ENCODE peak calls at places on chromosomes 13 and 19, in six cellular contexts. D is cardiac muscle cell, V is Peyer's patch, E is small intestine, B is A673, N is breast epithelium. Y is an unnamed sample.
A peak's percentile ranks its signal among the peaks of the same experiment; 100 is the strongest.

GRCh38 chr19:30085394-30085793 is 143.4 kb downstream of the URI1 start:
- DNase-seq in D (peak; percentile 11), V (no peak), E (peak; percentile 9), B (peak; percentile 24), N (no peak), Y (no peak)

GRCh38 chr13:30074955-30075614 is 224.7 kb upstream of the UBL3 start:
- DNase-seq in D (no peak), V (no peak), E (no peak), B (no peak), N (no peak), Y (no peak)

GRCh38 chr13:83057119-83057518 is 825.2 kb downstream of the SLITRK1 start:
- DNase-seq in D (no peak), V (no peak), E (no peak), B (no peak), N (no peak), Y (no peak)

GRCh38 chr19:53992211-53992610 is 774 bp downstream of the CACNG6 start:
- DNase-seq in D (no peak), V (no peak), E (no peak), B (no peak), N (no peak), Y (no peak)

GRCh38 chr19:1289395-1290244 is 3.9 kb downstream of the EFNA2 start:
- DNase-seq in D (no peak), V (no peak), E (no peak), B (no peak), N (no peak), Y (no peak)

GRCh38 chr19:10346509-10346908 is 7.1 kb upstream of the ICAM3 start:
- DNase-seq in D (peak; percentile 56), V (no peak), E (no peak), B (no peak), N (no peak), Y (peak; percentile 58)

GRCh38 chr19:39864118-39864517 is 17.9 kb upstream of the FBL start:
- DNase-seq in D (peak; percentile 11), V (no peak), E (no peak), B (no peak), N (no peak), Y (no peak)

GRCh38 chr13:32135655-32136054 is 104.1 kb downstream of the FRY start:
- DNase-seq in D (no peak), V (no peak), E (no peak), B (no peak), N (no peak), Y (no peak)

GRCh38 chr19:16722591-16722990 is 2.9 kb downstream of the NWD1 start:
- DNase-seq in D (no peak), V (no peak), E (no peak), B (no peak), N (no peak), Y (no peak)

GRCh38 chr13:90551253-90551652 is 796.2 kb upstream of the MIR17HG start:
- DNase-seq in D (no peak), V (no peak), E (no peak), B (no peak), N (no peak), Y (no peak)

GRCh38 chr19:13277104-13277809 is 127.0 kb downstream of the IER2 start:
- DNase-seq in D (peak; percentile 82), V (peak; percentile 57), E (peak; percentile 81), B (peak; percentile 91), N (no peak), Y (peak; percentile 48)

GRCh38 chr13:113786262-113786841 is 27.3 kb downstream of the TMEM255B start:
- DNase-seq in D (peak; percentile 53), V (no peak), E (no peak), B (no peak), N (no peak), Y (no peak)

GRCh38 chr13:57918913-57919312 is 287.4 kb downstream of the PCDH17 start:
- DNase-seq in D (no peak), V (no peak), E (no peak), B (no peak), N (no peak), Y (no peak)

GRCh38 chr13:59728896-59729545 is 434.7 kb downstream of the DIAPH3 start:
- DNase-seq in D (no peak), V (no peak), E (peak; percentile 54), B (no peak), N (no peak), Y (no peak)

GRCh38 chr13:75079226-75079625 is 402.7 kb downstream of the TBC1D4 start:
- DNase-seq in D (peak; percentile 32), V (no peak), E (no peak), B (no peak), N (no peak), Y (no peak)

GRCh38 chr13:60453490-60453889 is 56.5 kb downstream of the TDRD3 start:
- DNase-seq in D (no peak), V (no peak), E (no peak), B (peak; percentile 71), N (no peak), Y (no peak)

GRCh38 chr13:46963874-46964273 is 67.0 kb upstream of the HTR2A start:
- DNase-seq in D (no peak), V (no peak), E (no peak), B (no peak), N (no peak), Y (no peak)

DNA sequence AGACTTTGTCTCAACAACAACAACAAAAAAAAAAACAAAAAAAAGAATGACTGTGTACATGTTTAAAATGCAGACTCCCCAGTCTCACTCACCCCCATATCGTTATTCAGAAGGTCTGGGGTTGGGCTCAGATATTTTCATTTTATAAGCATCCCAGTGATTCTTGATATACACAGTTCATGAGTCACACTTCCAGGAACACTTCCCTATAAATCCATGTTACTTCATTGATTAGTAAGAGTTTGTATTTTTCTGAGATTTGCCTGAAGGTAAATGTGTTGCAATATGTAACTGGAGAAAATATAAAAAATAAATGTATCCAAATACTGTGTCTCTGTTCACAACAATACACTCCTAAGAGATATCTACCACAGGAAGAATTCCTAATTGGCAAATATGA is 6.7 kb upstream of the PDX1 start:
- DNase-seq in D (no peak), V (no peak), E (no peak), B (no peak), N (no peak), Y (no peak)
- H3K27me3 ChIP-seq in D (peaks cover 96% of the 10 kb centered on the region), V (no peaks in the 10 kb centered on the region), E (no peaks in the 10 kb centered on the region), B (peaks cover 93% of the 10 kb centered on the region), N (no peaks in the 10 kb centered on the region), Y (peaks cover 22% of the 10 kb centered on the region)

GRCh38 chr13:111525320-111526118 is 205.1 kb downstream of the TEX29 start:
- DNase-seq in D (no peak), V (no peak), E (no peak), B (no peak), N (no peak), Y (no peak)
- H3K27me3 ChIP-seq in D (peaks cover 35% of the 10 kb centered on the region), V (no peaks in the 10 kb centered on the region), E (no peaks in the 10 kb centered on the region), B (peaks cover 5% of the 10 kb centered on the region), N (no peaks in the 10 kb centered on the region), Y (no peaks in the 10 kb centered on the region)

GRCh38 chr13:95643471-95643813 is 1.1 kb downstream of the DZIP1 start:
- DNase-seq in D (peak; percentile 49), V (no peak), E (no peak), B (no peak), N (no peak), Y (no peak)
- H3K27me3 ChIP-seq in D (no peaks in the 10 kb centered on the region), V (no peaks in the 10 kb centered on the region), E (peaks cover 9% of the 10 kb centered on the region), B (peaks cover 57% of the 10 kb centered on the region), N (no peaks in the 10 kb centered on the region), Y (peaks cover 6% of the 10 kb centered on the region)

DNA sequence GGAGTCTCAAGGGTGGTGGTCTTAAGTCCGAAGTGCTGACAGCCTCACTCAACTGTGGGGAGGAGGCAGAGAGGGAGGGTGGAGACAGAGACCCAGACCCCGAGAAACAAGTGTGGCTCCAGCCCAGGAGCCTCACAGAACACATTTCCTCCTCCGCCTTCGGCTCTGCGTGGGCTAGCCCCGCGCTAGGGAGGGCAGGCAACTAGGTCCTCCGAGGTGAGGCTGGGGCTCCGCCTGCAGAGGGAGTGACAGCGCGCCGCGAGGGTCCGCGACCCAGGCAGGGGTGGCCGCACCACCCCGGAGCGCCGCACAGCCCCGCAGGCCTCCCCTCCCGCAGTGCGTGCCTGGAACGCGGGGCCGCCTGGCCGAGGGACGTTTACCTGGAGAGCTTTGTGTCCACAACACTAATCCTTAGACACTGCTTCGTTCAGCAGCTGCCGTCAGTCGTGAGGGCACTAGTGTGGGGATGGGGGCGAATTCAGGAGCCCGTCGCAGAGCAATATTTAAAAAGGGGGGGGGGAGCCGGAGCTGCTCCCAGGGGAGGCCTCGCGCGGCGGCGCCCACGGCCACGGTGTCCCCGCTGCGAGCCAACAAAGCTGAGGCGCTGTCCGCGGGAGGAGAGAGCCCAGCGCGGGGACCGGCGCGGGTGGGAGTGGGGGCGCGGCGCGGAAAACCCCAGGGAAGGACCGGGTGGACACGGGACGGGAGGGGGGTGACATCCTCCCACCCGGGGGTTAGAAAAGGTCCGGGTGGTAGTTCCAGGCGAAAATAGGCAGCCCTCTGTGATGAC is 11.3 kb upstream of the SOX1 start:
- DNase-seq in D (no peak), V (no peak), E (no peak), B (no peak), N (no peak), Y (no peak)
- H3K27me3 ChIP-seq in D (peaks cover 100% of the 10 kb centered on the region), V (no peaks in the 10 kb centered on the region), E (peaks cover 35% of the 10 kb centered on the region), B (peaks cover 100% of the 10 kb centered on the region), N (peaks cover 5% of the 10 kb centered on the region), Y (peaks cover 33% of the 10 kb centered on the region)

DNA sequence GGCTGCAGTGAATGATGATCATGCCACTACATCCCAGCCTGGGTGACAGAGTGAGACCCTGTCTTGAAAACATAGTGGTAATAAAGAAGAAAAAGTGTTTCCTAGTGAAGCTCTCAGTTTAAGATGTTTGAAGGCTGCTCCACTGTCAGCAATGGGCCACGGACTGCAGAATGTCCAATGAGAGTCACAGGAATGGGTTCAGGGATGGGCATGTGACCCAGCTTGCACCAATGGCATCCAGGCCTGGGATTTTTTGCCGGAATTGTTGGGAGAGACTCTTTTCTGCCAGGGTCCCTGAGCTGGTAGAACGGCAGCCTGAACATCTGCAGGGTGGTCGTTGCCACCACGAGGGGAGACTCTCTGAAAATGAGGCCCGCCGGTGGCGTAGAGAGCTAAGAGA is 6.3 kb downstream of the SHISA7 start:
- DNase-seq in D (no peak), V (no peak), E (no peak), B (no peak), N (no peak), Y (no peak)
- H3K27me3 ChIP-seq in D (peaks cover 40% of the 10 kb centered on the region), V (no peaks in the 10 kb centered on the region), E (peaks cover 4% of the 10 kb centered on the region), B (peaks cover 15% of the 10 kb centered on the region), N (peaks cover 12% of the 10 kb centered on the region), Y (peaks cover 16% of the 10 kb centered on the region)

GRCh38 chr19:33627526-33627925 is 5.8 kb downstream of the CHST8 start:
- DNase-seq in D (no peak), V (no peak), E (no peak), B (no peak), N (no peak), Y (no peak)
- H3K27me3 ChIP-seq in D (peaks cover 60% of the 10 kb centered on the region), V (no peaks in the 10 kb centered on the region), E (peaks cover 8% of the 10 kb centered on the region), B (peaks cover 43% of the 10 kb centered on the region), N (no peaks in the 10 kb centered on the region), Y (no peaks in the 10 kb centered on the region)

GRCh38 chr19:42175335-42175734 is 42.1 kb downstream of the DEDD2 start:
- DNase-seq in D (no peak), V (no peak), E (no peak), B (no peak), N (no peak), Y (no peak)
- H3K27me3 ChIP-seq in D (peaks cover 83% of the 10 kb centered on the region), V (no peaks in the 10 kb centered on the region), E (peaks cover 3% of the 10 kb centered on the region), B (peaks cover 51% of the 10 kb centered on the region), N (peaks cover 2% of the 10 kb centered on the region), Y (no peaks in the 10 kb centered on the region)

Y was measured in lung.